ENCODE peak calls at places on chromosome 9, in five cellular contexts. S, P, Y, G and A are unnamed samples.

GRCh38 chr9:137804908-137805356 is 72.7 kb upstream of the CACNA1B start:
- DNase-seq in S (no peak), P (no peak), Y (no peak), G (peak), A (no peak)

GRCh38 chr9:111034146-111034545 is 4.1 kb downstream of the LPAR1 start:
- DNase-seq in S (no peak), P (no peak), Y (no peak), G (no peak), A (no peak)

GRCh38 chr9:109475526-109475925 is 22.6 kb downstream of the PTPN3 start:
- DNase-seq in S (no peak), P (no peak), Y (no peak), G (no peak), A (no peak)

GRCh38 chr9:134175291-134175807 is 11.0 kb upstream of the RNU6ATAC start:
- DNase-seq in S (no peak), P (no peak), Y (no peak), G (peak), A (no peak)

GRCh38 chr9:27425827-27426716 is 98.0 kb upstream of the IFNK start:
- DNase-seq in S (no peak), P (no peak), Y (no peak), G (peak), A (no peak)

GRCh38 chr9:19198406-19198805 is 32.1 kb upstream of the DENND4C start:
- DNase-seq in S (no peak), P (no peak), Y (no peak), G (no peak), A (no peak)

GRCh38 chr9:78592866-78593265 is 295.9 kb downstream of the PSAT1 start:
- DNase-seq in S (no peak), P (no peak), Y (peak), G (peak), A (peak)

GRCh38 chr9:23258569-23258968 is 567.5 kb downstream of the ELAVL2 start:
- DNase-seq in S (no peak), P (no peak), Y (no peak), G (no peak), A (no peak)

GRCh38 chr9:37309136-37309535 is 113.4 kb upstream of the GRHPR start:
- DNase-seq in S (no peak), P (no peak), Y (peak), G (peak), A (peak)

GRCh38 chr9:99749641-99750040 is 72.0 kb upstream of the NR4A3 start:
- DNase-seq in S (no peak), P (no peak), Y (no peak), G (no peak), A (no peak)

GRCh38 chr9:20592673-20593072 is 29.6 kb downstream of the MLLT3 start:
- DNase-seq in S (no peak), P (no peak), Y (peak), G (peak), A (no peak)

GRCh38 chr9:131839281-131840084 is 99.6 kb upstream of the RAPGEF1 start:
- DNase-seq in S (no peak), P (no peak), Y (peak), G (peak), A (peak)

GRCh38 chr9:98830554-98830953 is 23.1 kb downstream of the GALNT12 start:
- DNase-seq in S (no peak), P (no peak), Y (no peak), G (no peak), A (no peak)

GRCh38 chr9:16368425-16369087 is 501.9 kb downstream of the BNC2 start:
- DNase-seq in S (no peak), P (no peak), Y (no peak), G (peak), A (no peak)

GRCh38 chr9:36993933-36994764 is 39.9 kb downstream of the PAX5 start:
- DNase-seq in S (no peak), P (no peak), Y (no peak), G (no peak), A (no peak)

GRCh38 chr9:130561056-130561455 is 18.3 kb upstream of the FUBP3 start:
- DNase-seq in S (no peak), P (no peak), Y (no peak), G (no peak), A (no peak)

DNA sequence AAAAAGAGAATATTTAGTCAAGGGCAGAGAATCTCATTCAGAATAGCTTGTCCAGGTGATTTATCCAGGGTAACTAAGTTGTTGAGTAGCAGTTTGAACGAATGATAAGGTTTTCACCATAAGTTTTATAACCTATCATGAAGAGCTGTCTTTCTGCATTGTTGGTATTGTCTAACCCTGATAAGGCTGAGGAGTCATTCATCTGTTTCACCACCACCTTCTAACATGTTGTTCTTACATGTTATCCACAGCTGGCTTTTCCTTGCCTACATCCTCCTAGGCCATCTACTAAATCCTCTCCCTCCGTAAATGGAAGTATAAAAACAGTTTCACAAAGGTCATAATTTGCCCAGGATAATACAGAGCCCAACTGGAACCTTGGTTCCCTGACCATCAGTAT is 24.1 kb downstream of the ZNF462 start:
- DNase-seq in S (no peak), P (no peak), Y (peak), G (no peak), A (no peak)
- TF ChIP-seq CTCF in S (no peak), P (no peak), Y (no peak), G (no peak), A (no peak)

DNA sequence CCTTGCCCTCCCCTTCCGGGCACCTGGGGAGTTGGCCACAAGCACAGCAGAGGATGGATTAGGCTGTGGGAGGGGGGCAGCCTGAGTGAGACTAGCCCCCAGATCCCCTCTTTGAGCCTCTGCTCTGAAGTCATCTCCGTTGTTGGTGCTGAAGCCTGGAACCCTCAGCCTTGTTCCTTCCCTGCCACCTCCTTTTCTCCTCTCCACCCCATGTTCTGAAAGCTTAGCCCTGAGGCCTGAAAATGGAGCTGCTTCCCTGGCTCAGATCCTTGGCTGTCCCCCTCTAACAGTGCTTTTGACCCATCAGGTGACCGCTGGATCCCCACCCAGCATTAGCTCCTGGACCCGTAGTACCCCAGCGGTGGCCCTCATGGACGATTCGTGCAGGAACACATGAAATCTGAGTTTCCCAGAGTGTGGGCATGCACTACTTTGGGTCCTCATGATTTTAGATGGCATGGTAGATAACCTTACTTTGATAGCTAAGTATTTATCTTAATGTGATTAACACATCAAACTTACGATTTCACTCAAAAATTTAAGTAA is 21.6 kb upstream of the ANGPTL2 start:
- DNase-seq in S (no peak), P (no peak), Y (no peak), G (no peak), A (no peak)
- TF ChIP-seq CTCF in S (no peak), P (no peak), Y (no peak), G (no peak), A (no peak)

GRCh38 chr9:14846871-14847311 is 63.3 kb downstream of the FREM1 start:
- DNase-seq in S (no peak), P (peak), Y (peak), G (peak), A (peak)
- TF ChIP-seq CTCF in S (peak), P (peak), Y (peak), G (peak), A (peak)

GRCh38 chr9:133105461-133105770 is 15.6 kb downstream of the RALGDS start:
- DNase-seq in S (no peak), P (peak), Y (no peak), G (no peak), A (no peak)
- TF ChIP-seq CTCF in S (no peak), P (no peak), Y (no peak), G (no peak), A (no peak)

GRCh38 chr9:71223953-71224538 is 102.6 kb upstream of the TRPM3 start:
- DNase-seq in S (no peak), P (no peak), Y (peak), G (no peak), A (no peak)
- TF ChIP-seq CTCF in S (no peak), P (no peak), Y (no peak), G (no peak), A (no peak)

GRCh38 chr9:91746357-91746756 is 203.7 kb downstream of the ROR2 start:
- DNase-seq in S (no peak), P (no peak), Y (no peak), G (no peak), A (no peak)

GRCh38 chr9:91753711-91754110 is 196.3 kb downstream of the ROR2 start:
- DNase-seq in S (no peak), P (no peak), Y (no peak), G (no peak), A (no peak)

GRCh38 chr9:91751922-91752321 is 198.1 kb downstream of the ROR2 start:
- DNase-seq in S (no peak), P (no peak), Y (peak), G (no peak), A (peak)

GRCh38 chr9:91746904-91747303 is 203.1 kb downstream of the ROR2 start:
- DNase-seq in S (no peak), P (no peak), Y (peak), G (peak), A (peak)

DNA sequence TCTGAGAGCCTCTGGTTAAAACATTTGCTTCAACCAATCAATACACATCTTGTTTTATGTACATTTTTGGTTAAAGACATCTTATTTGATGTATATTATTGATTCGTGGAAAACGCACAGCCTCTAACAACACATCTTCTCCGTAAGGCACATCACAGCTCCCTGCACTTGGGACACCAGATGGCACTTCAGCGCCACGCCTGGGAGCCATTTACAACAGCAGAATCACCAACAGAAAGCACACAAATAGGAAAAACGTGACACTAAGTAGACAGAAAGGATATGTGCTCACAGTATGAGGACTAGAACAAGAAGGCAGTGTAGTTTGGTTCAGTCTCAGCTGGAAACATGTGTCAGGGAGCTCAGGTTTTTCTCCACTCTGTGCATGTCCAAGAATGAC is 199.7 kb downstream of the ROR2 start:
- DNase-seq in S (no peak), P (no peak), Y (no peak), G (peak), A (no peak)
- TF ChIP-seq CTCF in S (no peak), P (no peak), Y (no peak), G (peak), A (no peak)

GRCh38 chr9:93100265-93100636 is 4.2 kb downstream of the CARD19 start:
- DNase-seq in S (no peak), P (peak), Y (no peak), G (no peak), A (no peak)
- TF ChIP-seq CTCF in S (no peak), P (no peak), Y (no peak), G (no peak), A (no peak)